ENCODE peak calls at places on chromosomes 4 and X, in five cellular contexts. One of them, this sample, is unnamed. For H3K4me1, the result is how much of the 10 kb centered on the place peaks cover.

GRCh38 chrX:34612036-34612435 is 45.0 kb downstream of the TMEM47 start:
- DNase-seq in psoas muscle: no peak
- DNase-seq in heart left ventricle: peak
- DNase-seq in pancreas: no peak
- DNase-seq in OCI-LY7: no peak
- DNase-seq in this sample: no peak

GRCh38 chrX:154991039-154991438 is 31.5 kb downstream of the F8 start:
- DNase-seq in psoas muscle: no peak
- DNase-seq in pancreas: no peak
- DNase-seq in OCI-LY7: no peak
- DNase-seq in heart left ventricle: no peak
- DNase-seq in this sample: no peak

GRCh38 chr4:118931791-118932190 is 43.1 kb downstream of the SYNPO2 start:
- DNase-seq in psoas muscle: no peak
- DNase-seq in heart left ventricle: no peak
- DNase-seq in pancreas: no peak
- DNase-seq in OCI-LY7: no peak
- DNase-seq in this sample: no peak

GRCh38 chrX:68428431-68428830 is 4.9 kb downstream of the OPHN1 start:
- DNase-seq in OCI-LY7: no peak
- DNase-seq in heart left ventricle: no peak
- DNase-seq in pancreas: no peak
- DNase-seq in psoas muscle: no peak
- DNase-seq in this sample: no peak

GRCh38 chr4:17736484-17736883 is 44.9 kb downstream of the FAM184B start:
- DNase-seq in pancreas: no peak
- DNase-seq in psoas muscle: no peak
- DNase-seq in heart left ventricle: no peak
- DNase-seq in OCI-LY7: no peak
- DNase-seq in this sample: no peak

GRCh38 chrX:47446431-47446830 is 36.6 kb downstream of the ZNF41 start:
- DNase-seq in psoas muscle: no peak
- DNase-seq in pancreas: no peak
- DNase-seq in OCI-LY7: no peak
- DNase-seq in heart left ventricle: no peak
- DNase-seq in this sample: no peak

GRCh38 chr4:185744946-185745345 is 67.0 kb downstream of the SORBS2 start:
- DNase-seq in heart left ventricle: no peak
- DNase-seq in pancreas: no peak
- DNase-seq in OCI-LY7: no peak
- DNase-seq in psoas muscle: no peak
- DNase-seq in this sample: no peak

GRCh38 chrX:2679534-2680485 is 11.3 kb upstream of the CD99 start:
- DNase-seq in pancreas: no peak
- DNase-seq in heart left ventricle: no peak
- DNase-seq in psoas muscle: no peak
- DNase-seq in OCI-LY7: no peak
- DNase-seq in this sample: peak

GRCh38 chr4:53510981-53511380 is 80.3 kb downstream of the LNX1 start:
- DNase-seq in pancreas: no peak
- DNase-seq in OCI-LY7: no peak
- DNase-seq in psoas muscle: no peak
- DNase-seq in heart left ventricle: no peak
- DNase-seq in this sample: no peak

GRCh38 chr4:126047114-126047513 is 732.4 kb downstream of the FAT4 start:
- DNase-seq in pancreas: no peak
- DNase-seq in psoas muscle: no peak
- DNase-seq in heart left ventricle: no peak
- DNase-seq in OCI-LY7: no peak
- DNase-seq in this sample: no peak

GRCh38 chr4:182540496-182540895 is 297.3 kb downstream of the TENM3 start:
- DNase-seq in pancreas: no peak
- DNase-seq in psoas muscle: no peak
- DNase-seq in OCI-LY7: no peak
- DNase-seq in heart left ventricle: no peak
- DNase-seq in this sample: no peak

GRCh38 chr4:25330905-25331816 is 18.6 kb downstream of the ZCCHC4 start:
- DNase-seq in pancreas: no peak
- DNase-seq in psoas muscle: no peak
- DNase-seq in OCI-LY7: no peak
- DNase-seq in heart left ventricle: no peak
- DNase-seq in this sample: no peak

GRCh38 chr4:181301735-181302380 is 941.3 kb upstream of the TENM3 start:
- DNase-seq in psoas muscle: peak
- DNase-seq in OCI-LY7: peak
- DNase-seq in heart left ventricle: no peak
- DNase-seq in pancreas: peak
- DNase-seq in this sample: no peak

GRCh38 chr4:90958256-90958895 is 831.2 kb downstream of the CCSER1 start:
- DNase-seq in heart left ventricle: no peak
- DNase-seq in psoas muscle: no peak
- DNase-seq in OCI-LY7: no peak
- DNase-seq in pancreas: no peak
- DNase-seq in this sample: no peak

GRCh38 chr4:102734591-102735385 is 26.0 kb downstream of the MANBA start:
- DNase-seq in heart left ventricle: no peak
- DNase-seq in psoas muscle: no peak
- DNase-seq in OCI-LY7: peak
- DNase-seq in pancreas: no peak
- DNase-seq in this sample: no peak

GRCh38 chrX:54447461-54447860 is 7.3 kb downstream of the TSR2 start:
- DNase-seq in pancreas: no peak
- DNase-seq in psoas muscle: no peak
- DNase-seq in heart left ventricle: no peak
- DNase-seq in OCI-LY7: no peak
- DNase-seq in this sample: no peak

GRCh38 chr4:127364911-127365310 is 267.8 kb upstream of the INTU start:
- DNase-seq in heart left ventricle: no peak
- DNase-seq in psoas muscle: no peak
- DNase-seq in OCI-LY7: no peak
- DNase-seq in pancreas: no peak
- DNase-seq in this sample: no peak

DNA sequence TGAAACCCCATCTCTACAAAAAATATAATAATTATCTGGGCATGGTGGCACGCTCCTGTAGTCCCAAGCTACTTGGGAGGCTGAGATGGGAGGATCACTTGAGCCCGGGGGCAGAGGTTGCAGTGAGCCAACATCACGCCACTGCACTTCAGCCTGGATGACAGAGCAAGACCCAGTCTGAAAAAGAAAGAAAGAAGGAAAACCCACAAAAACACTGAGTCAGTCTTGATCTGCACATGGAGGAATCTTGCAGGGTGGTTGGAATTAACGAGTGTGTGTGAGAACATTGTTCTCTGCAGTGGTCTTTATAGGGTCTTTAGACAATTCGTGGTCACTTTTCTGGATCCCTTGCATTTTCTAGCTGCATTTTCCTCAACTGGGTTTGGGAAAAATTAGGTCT is 23.2 kb downstream of the ADD1 start:
- DNase-seq in OCI-LY7: no peak
- DNase-seq in pancreas: no peak
- DNase-seq in psoas muscle: no peak
- DNase-seq in heart left ventricle: no peak
- DNase-seq in this sample: no peak
- H3K4me1 ChIP-seq in OCI-LY7: under half
- H3K4me1 ChIP-seq in pancreas: under half
- H3K4me1 ChIP-seq in psoas muscle: half or more
- H3K4me1 ChIP-seq in heart left ventricle: under half
- H3K4me1 ChIP-seq in this sample: under half

GRCh38 chr4:133799916-133800315 is 401.7 kb downstream of the PABPC4L start:
- DNase-seq in heart left ventricle: no peak
- DNase-seq in OCI-LY7: no peak
- DNase-seq in psoas muscle: no peak
- DNase-seq in pancreas: no peak
- DNase-seq in this sample: no peak

GRCh38 chr4:133800966-133801365 is 400.6 kb downstream of the PABPC4L start:
- DNase-seq in psoas muscle: no peak
- DNase-seq in heart left ventricle: no peak
- DNase-seq in OCI-LY7: no peak
- DNase-seq in pancreas: no peak
- DNase-seq in this sample: no peak

GRCh38 chr4:133808151-133808550 is 393.4 kb downstream of the PABPC4L start:
- DNase-seq in heart left ventricle: no peak
- DNase-seq in OCI-LY7: no peak
- DNase-seq in psoas muscle: no peak
- DNase-seq in pancreas: no peak
- DNase-seq in this sample: no peak

GRCh38 chr4:133801858-133802257 is 399.7 kb downstream of the PABPC4L start:
- DNase-seq in heart left ventricle: no peak
- DNase-seq in pancreas: no peak
- DNase-seq in OCI-LY7: no peak
- DNase-seq in psoas muscle: no peak
- DNase-seq in this sample: no peak

DNA sequence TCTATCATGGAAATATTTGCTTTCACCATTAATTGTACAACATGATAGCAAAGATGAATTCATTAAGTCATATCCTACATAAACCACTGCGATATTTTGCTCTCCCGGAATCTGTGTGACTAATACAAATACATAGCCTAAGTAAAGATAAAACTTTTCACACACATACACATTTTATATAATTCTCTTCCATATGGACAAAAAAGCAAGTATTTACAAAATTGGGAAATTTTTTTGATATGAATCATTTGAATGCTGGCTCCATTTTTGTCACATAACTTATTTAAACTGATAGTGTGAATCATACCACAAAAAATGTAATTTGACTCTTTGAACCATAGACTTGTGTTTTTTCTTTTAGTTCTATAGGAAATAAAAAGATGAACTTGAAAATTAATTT is 398.8 kb downstream of the PABPC4L start:
- DNase-seq in heart left ventricle: no peak
- DNase-seq in pancreas: no peak
- DNase-seq in OCI-LY7: no peak
- DNase-seq in psoas muscle: no peak
- DNase-seq in this sample: no peak
- TF ChIP-seq CTCF in heart left ventricle: no peak
- TF ChIP-seq CTCF in pancreas: no peak
- TF ChIP-seq CTCF in OCI-LY7: no peak
- TF ChIP-seq CTCF in psoas muscle: no peak
- TF ChIP-seq CTCF in this sample: no peak

GRCh38 chr4:6747690-6748068 is 31.7 kb downstream of the BLOC1S4 start:
- DNase-seq in pancreas: no peak
- DNase-seq in heart left ventricle: no peak
- DNase-seq in OCI-LY7: no peak
- DNase-seq in psoas muscle: no peak
- DNase-seq in this sample: no peak
- H3K4me1 ChIP-seq in pancreas: under half
- H3K4me1 ChIP-seq in heart left ventricle: under half
- H3K4me1 ChIP-seq in OCI-LY7: under half
- H3K4me1 ChIP-seq in psoas muscle: under half
- H3K4me1 ChIP-seq in this sample: under half

DNA sequence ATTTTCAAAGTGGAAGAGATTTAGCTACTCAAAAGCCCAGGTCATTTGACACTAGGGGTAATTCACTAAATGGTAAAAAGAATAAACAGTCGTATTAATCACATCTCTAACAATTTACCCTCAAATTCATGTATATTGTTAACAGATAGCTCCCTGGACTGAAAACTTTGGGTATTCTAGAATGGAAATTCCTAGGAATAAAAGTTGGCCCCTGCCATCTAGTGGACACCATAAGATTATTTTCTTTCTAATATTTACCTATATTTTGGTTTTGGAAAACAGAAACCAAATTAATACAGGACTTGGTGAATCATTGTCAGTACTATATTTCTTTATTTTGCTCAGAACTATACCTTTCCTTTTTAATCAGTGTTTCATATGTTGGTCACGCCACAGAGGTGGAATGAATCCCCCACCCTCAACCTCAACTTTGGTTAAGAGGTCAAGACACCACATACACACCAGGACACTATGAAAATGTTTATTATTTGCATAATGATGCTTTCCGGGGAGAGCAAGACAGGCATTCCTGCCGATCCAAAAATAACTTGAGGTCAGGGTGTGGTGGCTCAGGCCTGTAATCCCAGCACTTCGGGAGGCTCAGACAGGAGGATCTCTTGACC is 96.2 kb upstream of the APOOL start:
- DNase-seq in psoas muscle: no peak
- DNase-seq in pancreas: no peak
- DNase-seq in heart left ventricle: no peak
- DNase-seq in OCI-LY7: peak
- DNase-seq in this sample: no peak
- TF ChIP-seq CTCF in psoas muscle: peak
- TF ChIP-seq CTCF in pancreas: no peak
- TF ChIP-seq CTCF in heart left ventricle: peak
- TF ChIP-seq CTCF in OCI-LY7: peak
- TF ChIP-seq CTCF in this sample: peak